ENCODE peak calls at places on chromosomes 3 and 15, in six cellular contexts. A is H9, M is IMR-90, Q is trophoblast cell, J is H1, H is mesenchymal stem cell. V is an unnamed sample.

GRCh38 chr3:145953316-145953715 is 207.7 kb downstream of the PLOD2 start:
- DNase-seq in A (no peak), M (no peak), Q (no peak), J (no peak), H (no peak), V (no peak)

GRCh38 chr3:190577225-190577624 is 63.3 kb downstream of the IL1RAP start:
- DNase-seq in A (no peak), M (no peak), Q (no peak), J (no peak), H (no peak), V (no peak)

GRCh38 chr15:63514533-63514943 is 10.1 kb downstream of the USP3 start:
- DNase-seq in A (no peak), M (peak; percentile 88), Q (no peak), J (no peak), H (peak; percentile 67), V (no peak)

GRCh38 chr15:75446146-75446545 is 5.3 kb downstream of the SIN3A start:
- DNase-seq in A (no peak), M (no peak), Q (no peak), J (no peak), H (no peak), V (no peak)

GRCh38 chr3:62818347-62818746 is 56.9 kb downstream of the CADPS start:
- DNase-seq in A (no peak), M (no peak), Q (no peak), J (no peak), H (no peak), V (no peak)

GRCh38 chr3:127671523-127672428 is 976 bp upstream of the ABTB1 start:
- DNase-seq in A (no peak), M (no peak), Q (no peak), J (no peak), H (no peak), V (no peak)

GRCh38 chr3:53530205-53530604 is 35.8 kb downstream of the CACNA1D start:
- DNase-seq in A (no peak), M (no peak), Q (no peak), J (no peak), H (no peak), V (no peak)

GRCh38 chr15:60526127-60526616 is 47.2 kb upstream of the ICE2 start:
- DNase-seq in A (no peak), M (no peak), Q (no peak), J (no peak), H (no peak), V (no peak)

GRCh38 chr15:50773389-50773788 is 7.9 kb upstream of the SPPL2A start:
- DNase-seq in A (no peak), M (peak; percentile 33), Q (no peak), J (no peak), H (no peak), V (no peak)

GRCh38 chr3:168863561-168863960 is 767.8 kb upstream of the GOLIM4 start:
- DNase-seq in A (no peak), M (peak; percentile 11), Q (no peak), J (no peak), H (no peak), V (no peak)

GRCh38 chr3:141368062-141368924 is at the start of gene ZBTB38:
- DNase-seq in A (peak; percentile 96), M (peak; percentile 97), Q (peak; percentile 97), J (peak; percentile 73), H (peak; percentile 97), V (peak; percentile 82)

GRCh38 chr15:95839367-95839782 is 491.1 kb upstream of the NR2F2 start:
- DNase-seq in A (no peak), M (no peak), Q (no peak), J (no peak), H (no peak), V (no peak)

DNA sequence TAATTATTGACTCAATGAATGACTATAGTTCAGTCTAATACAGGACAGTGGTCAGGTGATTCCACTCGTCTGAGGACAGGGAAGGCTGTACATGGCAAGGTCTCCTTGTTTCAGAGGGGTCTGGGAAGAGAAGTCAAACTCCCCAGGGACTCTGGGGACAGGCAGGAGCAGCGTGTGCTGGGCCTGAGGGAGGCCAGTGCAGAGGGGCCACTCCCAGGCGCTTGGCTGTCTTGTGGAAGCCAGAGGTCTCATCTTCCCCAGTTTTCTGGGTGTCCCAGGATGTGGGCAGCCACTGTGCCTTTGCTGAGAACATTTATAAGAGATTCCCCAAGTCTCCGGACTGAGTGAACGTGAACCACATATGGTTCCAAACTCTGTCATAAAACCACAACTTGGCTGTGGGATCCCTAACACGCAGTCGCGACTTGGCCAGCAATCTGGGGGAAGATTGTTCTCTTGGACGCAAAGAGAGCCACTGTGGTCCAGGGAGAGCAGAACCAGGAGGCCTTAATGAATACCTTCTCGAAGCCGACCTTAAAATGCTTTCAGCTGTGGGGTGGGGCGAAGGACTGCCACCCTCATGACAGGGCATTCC is 30.4 kb downstream of the BHLHE40 start:
- DNase-seq in A (no peak), M (no peak), Q (no peak), J (no peak), H (no peak), V (no peak)
- H2BK5ac ChIP-seq in A (no peak overlapping the region), M (no peak overlapping the region), Q (no peak overlapping the region), J (no peak overlapping the region), H (no peak overlapping the region), V (no peak overlapping the region)

DNA sequence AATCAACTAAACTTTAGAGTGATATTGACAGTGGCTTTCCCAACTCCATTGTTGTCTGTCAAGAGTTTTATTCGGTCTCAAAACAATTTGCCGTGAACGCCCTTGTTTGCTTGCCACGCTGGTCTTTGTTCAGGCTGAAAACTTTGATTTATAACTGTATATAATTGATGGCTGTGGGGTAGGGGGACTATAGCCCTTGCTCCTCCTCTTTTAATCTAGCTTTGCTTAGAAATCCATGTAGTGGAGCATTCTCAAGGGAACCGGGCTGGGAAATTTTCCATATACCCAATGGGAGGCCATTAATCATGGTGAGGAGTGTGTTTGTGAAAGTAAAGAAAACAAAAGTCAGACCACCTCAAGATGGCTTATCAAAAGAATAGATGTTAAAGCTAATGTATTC is 339.8 kb upstream of the RARB start:
- DNase-seq in A (no peak), M (no peak), Q (no peak), J (no peak), H (no peak), V (no peak)
- H3K4ac ChIP-seq in A (no peak overlapping the region), M (no peak overlapping the region), Q (no peak overlapping the region), J (no peak overlapping the region), H (no peak overlapping the region), V (no peak overlapping the region)

GRCh38 chr15:81133782-81134461 is at the start of gene CFAP161:
- DNase-seq in A (peak; percentile 96), M (peak; percentile 69), Q (peak; percentile 48), J (peak; percentile 82), H (peak; percentile 59), V (peak; percentile 84)
- H2AFZ ChIP-seq in A (peak within 1 kb of the TSS; percentile 93), M (peak within 1 kb of the TSS; percentile 71), Q (no peak within 1 kb of the TSS), J (peak within 1 kb of the TSS; percentile 94), H (no peak within 1 kb of the TSS), V (peak within 1 kb of the TSS; percentile 90)

GRCh38 chr3:196947136-196947859 is 5.0 kb upstream of the NCBP2 start:
- DNase-seq in A (peak; percentile 47), M (no peak), Q (no peak), J (no peak), H (no peak), V (no peak)

GRCh38 chr3:196938124-196938523 is 4.2 kb downstream of the NCBP2 start:
- DNase-seq in A (no peak), M (no peak), Q (no peak), J (no peak), H (no peak), V (no peak)

GRCh38 chr3:196942915-196943277 is 568 bp upstream of the NCBP2 start:
- DNase-seq in A (no peak), M (no peak), Q (no peak), J (no peak), H (peak; percentile 27), V (no peak)

GRCh38 chr3:196942226-196942914 is at the start of gene NCBP2:
- DNase-seq in A (peak; percentile 98), M (peak; percentile 98), Q (peak; percentile 99), J (peak; percentile 94), H (peak; percentile 98), V (peak; percentile 97)

DNA sequence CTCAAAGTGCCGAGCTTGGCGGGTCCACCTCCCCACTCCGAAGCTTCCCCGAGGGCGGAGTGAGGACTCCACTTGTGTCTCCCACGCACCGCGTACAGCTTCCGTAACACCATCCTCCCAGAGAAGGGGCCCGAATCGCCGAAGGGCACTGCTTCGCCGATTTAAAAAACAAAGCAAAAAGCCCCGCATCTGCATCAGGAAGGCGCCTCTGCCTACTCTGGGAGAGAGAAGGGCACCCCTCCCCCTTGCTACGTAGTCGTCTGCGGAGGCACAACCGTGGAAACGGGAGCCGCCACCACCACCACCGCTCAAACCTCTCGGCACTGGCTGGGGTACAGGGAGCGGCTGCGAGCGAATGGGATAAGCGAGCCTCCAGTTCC is 492 bp downstream of the NCBP2 start:
- DNase-seq in A (no peak), M (peak; percentile 51), Q (peak; percentile 34), J (no peak), H (no peak), V (no peak)
- H2BK5ac ChIP-seq in A (no peak overlapping the region), M (peak overlapping the region; percentile 73), Q (peak overlapping the region; percentile 65), J (peak overlapping the region; percentile 89), H (no peak overlapping the region), V (peak overlapping the region; percentile 85)

GRCh38 chr3:150097588-150097890 is 126.8 kb upstream of the PFN2 start:
- DNase-seq in A (no peak), M (peak; percentile 72), Q (no peak), J (no peak), H (peak; percentile 42), V (no peak)

GRCh38 chr3:150094150-150094932 is 123.6 kb upstream of the PFN2 start:
- DNase-seq in A (no peak), M (peak; percentile 71), Q (peak; percentile 85), J (no peak), H (peak; percentile 43), V (no peak)

GRCh38 chr3:150101016-150101415 is 130.3 kb upstream of the PFN2 start:
- DNase-seq in A (no peak), M (no peak), Q (no peak), J (no peak), H (no peak), V (no peak)

GRCh38 chr3:150098621-150099020 is 127.9 kb upstream of the PFN2 start:
- DNase-seq in A (no peak), M (no peak), Q (no peak), J (no peak), H (no peak), V (no peak)

DNA sequence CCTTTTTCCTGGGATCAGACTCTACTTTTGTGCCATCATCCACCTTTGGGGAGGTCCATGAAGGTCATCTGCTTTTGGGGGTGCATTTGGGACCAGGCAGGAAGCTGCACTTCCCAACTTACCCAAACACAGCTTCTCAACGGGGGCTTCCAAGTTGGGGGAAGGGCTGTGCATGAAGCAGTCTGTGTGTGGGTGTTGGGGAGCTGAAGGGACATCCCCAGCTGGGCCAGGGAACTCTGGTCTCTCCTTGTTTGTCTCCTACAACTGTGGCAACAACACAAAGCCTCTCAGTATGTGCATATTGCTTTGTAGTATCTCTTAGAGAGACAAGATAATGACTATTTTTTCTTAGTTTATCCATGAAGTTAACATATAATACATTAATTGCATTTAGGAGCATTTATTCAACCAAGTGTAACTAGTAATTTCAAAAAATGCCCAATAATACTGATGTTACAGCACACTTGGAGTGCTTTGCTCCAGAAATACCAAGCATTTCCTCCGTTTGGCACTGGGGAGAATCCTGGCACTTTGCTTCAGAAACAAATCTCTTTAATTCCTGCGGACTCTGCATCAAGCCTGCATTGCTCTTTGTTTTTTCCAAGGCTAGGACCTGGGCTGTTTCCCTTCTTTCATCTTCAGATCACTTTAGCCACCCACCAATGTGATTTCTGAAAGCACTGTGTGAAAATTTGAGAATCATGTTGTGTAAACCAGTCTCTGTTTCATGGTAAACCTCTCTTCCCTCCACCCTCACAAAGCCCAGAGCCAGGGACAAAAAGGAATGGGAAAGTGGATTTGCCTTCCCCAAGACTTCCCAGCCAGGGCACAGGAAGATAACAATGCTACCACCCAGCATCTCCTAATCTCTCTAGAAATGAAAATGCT is 126.2 kb upstream of the PFN2 start:
- DNase-seq in A (no peak), M (no peak), Q (no peak), J (no peak), H (no peak), V (no peak)
- H3K4ac ChIP-seq in A (no peak overlapping the region), M (peak overlapping the region; percentile 22), Q (peak overlapping the region; percentile 56), J (no peak overlapping the region), H (no peak overlapping the region), V (no peak overlapping the region)

GRCh38 chr3:195172285-195172684 is 98.7 kb downstream of the XXYLT1 start:
- DNase-seq in A (no peak), M (peak; percentile 45), Q (peak; percentile 40), J (no peak), H (peak; percentile 36), V (no peak)
- H2AFZ ChIP-seq in A (no peak overlapping the region), M (peak overlapping the region; percentile 35), Q (no peak overlapping the region), J (no peak overlapping the region), H (no peak overlapping the region), V (no peak overlapping the region)